ENCODE peak calls at places on chromosomes 12 and 14, in ten cellular contexts. E, W, A, V, J, P, B, C, U and Z are unnamed samples.

GRCh38 chr12:4763549-4763948 is 43.3 kb downstream of the GALNT8 start:
- DNase-seq in E (peak; percentile 40), W (no peak), A (no peak), V (no peak), J (peak; percentile 45), P (no peak), B (no peak), C (peak; percentile 96), U (peak; percentile 38), Z (no peak)

GRCh38 chr12:79247494-79247893 is 382.9 kb downstream of the SYT1 start:
- DNase-seq in E (no peak), W (no peak), A (no peak), V (no peak), J (no peak), P (no peak), B (no peak), C (peak; percentile 32), U (no peak), Z (no peak)

GRCh38 chr12:91636721-91637120 is 454.1 kb upstream of the DCN start:
- DNase-seq in E (no peak), W (no peak), A (no peak), V (no peak), J (no peak), P (no peak), B (no peak), C (no peak), U (no peak), Z (no peak)

GRCh38 chr14:103558071-103558882 is 4.2 kb downstream of the BAG5 start:
- DNase-seq in E (no peak), W (no peak), A (peak; percentile 89), V (no peak), J (no peak), P (peak; percentile 80), B (no peak), C (no peak), U (no peak), Z (no peak)

GRCh38 chr14:30355431-30355913 is 203.5 kb upstream of the G2E3 start:
- DNase-seq in E (no peak), W (no peak), A (no peak), V (peak; percentile 45), J (no peak), P (no peak), B (no peak), C (no peak), U (no peak), Z (no peak)

GRCh38 chr12:118650586-118650960 is 274.2 kb downstream of the SUDS3 start:
- DNase-seq in E (no peak), W (no peak), A (no peak), V (no peak), J (no peak), P (no peak), B (peak; percentile 43), C (no peak), U (no peak), Z (no peak)

GRCh38 chr12:26723379-26724308 is 109.3 kb downstream of the ITPR2 start:
- DNase-seq in E (no peak), W (no peak), A (peak; percentile 61), V (peak; percentile 66), J (no peak), P (peak; percentile 58), B (no peak), C (no peak), U (no peak), Z (no peak)

GRCh38 chr12:66698558-66698957 is 19.7 kb upstream of the GRIP1 start:
- DNase-seq in E (no peak), W (no peak), A (no peak), V (no peak), J (no peak), P (no peak), B (no peak), C (no peak), U (no peak), Z (no peak)

GRCh38 chr14:90842726-90843125 is 26.5 kb upstream of the TTC7B start:
- DNase-seq in E (no peak), W (no peak), A (no peak), V (no peak), J (no peak), P (no peak), B (no peak), C (no peak), U (no peak), Z (no peak)

GRCh38 chr12:69119770-69120169 is 119.6 kb upstream of the CPSF6 start:
- DNase-seq in E (no peak), W (no peak), A (no peak), V (no peak), J (no peak), P (no peak), B (no peak), C (no peak), U (no peak), Z (no peak)

GRCh38 chr14:61253064-61253753 is 27.9 kb downstream of the TMEM30B start:
- DNase-seq in E (no peak), W (no peak), A (no peak), V (no peak), J (no peak), P (peak; percentile 21), B (peak; percentile 94), C (no peak), U (no peak), Z (peak; percentile 76)

DNA sequence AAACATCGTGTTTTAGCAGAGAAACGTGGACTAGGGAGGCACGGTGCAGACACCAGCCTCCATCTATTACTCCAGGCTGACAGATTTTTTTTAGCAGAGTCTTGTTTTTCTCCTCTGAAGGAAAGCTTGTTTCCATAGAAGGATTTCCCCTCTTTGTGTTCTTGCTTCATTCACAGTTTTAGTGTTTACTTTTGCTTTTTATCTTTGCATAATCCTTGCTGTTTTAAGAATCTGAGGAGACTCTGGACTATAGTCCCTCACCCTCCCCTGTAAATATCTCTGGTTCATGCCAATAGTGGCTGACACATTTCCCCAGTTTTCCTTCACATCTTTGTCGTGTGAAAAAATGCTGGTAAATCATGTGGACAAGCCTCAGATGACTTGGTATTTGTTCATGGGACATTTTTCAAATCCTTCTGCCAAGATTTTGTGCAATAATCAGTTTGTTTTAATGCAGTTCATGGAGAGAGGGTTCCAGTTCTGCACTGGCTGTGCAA is 39.9 kb upstream of the TMCC3 start:
- DNase-seq in E (peak; percentile 32), W (no peak), A (peak; percentile 51), V (no peak), J (no peak), P (no peak), B (no peak), C (no peak), U (no peak), Z (no peak)
- H3K4me3 ChIP-seq in E (no peak overlapping the region), W (no peak overlapping the region), A (peak overlapping the region; percentile 53), V (no peak overlapping the region), J (no peak overlapping the region), P (no peak overlapping the region), B (no peak overlapping the region), C (no peak overlapping the region), U (no peak overlapping the region), Z (no peak overlapping the region)

GRCh38 chr14:21780429-21781084 is 106.9 kb upstream of the OR4E1 start:
- DNase-seq in E (no peak), W (no peak), A (no peak), V (no peak), J (no peak), P (no peak), B (peak; percentile 36), C (peak; percentile 24), U (no peak), Z (no peak)
- H3K9me2 ChIP-seq in E (no peaks in the 10 kb centered on the region), W (no peaks in the 10 kb centered on the region), A (no peaks in the 10 kb centered on the region), V (no peaks in the 10 kb centered on the region), J (no peaks in the 10 kb centered on the region), P (no peaks in the 10 kb centered on the region), B (no peaks in the 10 kb centered on the region), C (no peaks in the 10 kb centered on the region), U (no peaks in the 10 kb centered on the region), Z (no peaks in the 10 kb centered on the region)

GRCh38 chr12:123384318-123384993 is 524 bp downstream of the KMT5A start:
- DNase-seq in E (peak; percentile 38), W (peak; percentile 20), A (peak; percentile 74), V (peak; percentile 10), J (no peak), P (peak; percentile 11), B (peak; percentile 65), C (peak; percentile 34), U (peak; percentile 44), Z (peak; percentile 19)

GRCh38 chr12:123379391-123379790 is 4.5 kb upstream of the KMT5A start:
- DNase-seq in E (no peak), W (no peak), A (no peak), V (no peak), J (no peak), P (no peak), B (no peak), C (no peak), U (no peak), Z (no peak)

GRCh38 chr12:123387508-123388217 is 3.7 kb downstream of the KMT5A start:
- DNase-seq in E (no peak), W (no peak), A (peak; percentile 25), V (no peak), J (no peak), P (no peak), B (peak; percentile 66), C (peak; percentile 12), U (no peak), Z (peak; percentile 49)

GRCh38 chr12:123384994-123385376 is 1.1 kb downstream of the KMT5A start:
- DNase-seq in E (no peak), W (no peak), A (peak; percentile 84), V (no peak), J (no peak), P (peak; percentile 68), B (no peak), C (peak; percentile 39), U (no peak), Z (no peak)

DNA sequence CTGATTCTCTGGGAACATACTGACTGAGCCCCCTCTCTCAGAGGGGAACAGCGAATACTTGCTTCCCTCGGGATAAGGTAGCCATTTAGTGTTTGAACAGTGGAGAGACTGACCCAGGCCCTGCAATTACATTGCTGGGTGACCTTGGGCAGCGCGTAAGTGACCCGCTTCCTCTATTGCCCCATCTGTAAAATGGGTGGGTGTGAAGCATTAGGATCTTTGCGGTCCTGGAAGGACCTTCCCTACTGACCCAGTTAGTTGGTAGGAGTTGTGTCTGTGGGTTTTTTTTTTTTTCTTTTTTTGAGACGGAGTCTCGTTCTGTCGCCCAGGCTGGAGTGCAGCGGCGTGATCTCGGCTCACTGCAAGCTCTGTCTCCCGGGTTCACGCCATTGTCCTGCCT is 1.2 kb upstream of the KMT5A start:
- DNase-seq in E (no peak), W (no peak), A (no peak), V (no peak), J (no peak), P (no peak), B (no peak), C (no peak), U (no peak), Z (no peak)
- H3K4me3 ChIP-seq in E (no peak overlapping the region), W (peak overlapping the region; percentile 58), A (peak overlapping the region; percentile 82), V (no peak overlapping the region), J (peak overlapping the region; percentile 70), P (no peak overlapping the region), B (peak overlapping the region; percentile 93), C (peak overlapping the region; percentile 53), U (peak overlapping the region; percentile 50), Z (no peak overlapping the region)

GRCh38 chr12:78018146-78018910 is 187.6 kb downstream of the NAV3 start:
- DNase-seq in E (peak; percentile 12), W (no peak), A (no peak), V (no peak), J (no peak), P (no peak), B (no peak), C (no peak), U (no peak), Z (no peak)

DNA sequence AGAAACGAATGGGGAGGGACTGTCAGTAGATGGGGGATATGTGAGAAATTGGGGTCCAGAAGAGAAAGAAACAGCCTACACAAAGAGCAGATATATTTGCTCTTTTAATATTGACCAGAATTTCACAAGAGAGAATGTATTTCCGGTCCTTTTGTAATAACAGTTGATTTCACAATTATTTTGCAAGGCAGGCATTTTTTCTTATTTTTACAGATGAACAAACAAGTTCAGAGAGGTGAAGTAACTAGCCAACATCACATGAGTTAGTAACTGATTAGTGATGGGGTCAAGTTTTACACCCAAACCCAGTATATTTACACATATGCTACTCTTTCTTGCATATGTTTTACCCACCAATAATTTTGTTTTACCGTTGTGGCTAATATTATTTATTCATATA is 188.2 kb downstream of the NAV3 start:
- DNase-seq in E (no peak), W (no peak), A (no peak), V (no peak), J (no peak), P (no peak), B (no peak), C (no peak), U (no peak), Z (no peak)
- H3K9me2 ChIP-seq in E (no peaks in the 10 kb centered on the region), W (no peaks in the 10 kb centered on the region), A (no peaks in the 10 kb centered on the region), V (no peaks in the 10 kb centered on the region), J (no peaks in the 10 kb centered on the region), P (no peaks in the 10 kb centered on the region), B (no peaks in the 10 kb centered on the region), C (no peaks in the 10 kb centered on the region), U (no peaks in the 10 kb centered on the region), Z (no peaks in the 10 kb centered on the region)